ENCODE peak calls at places on chromosomes 2 and 18, in nine cellular contexts. F is GM10248, V is NB4, Y is kidney epithelial cell, G is endothelial cell, Q is esophagus squamous epithelium, S is body of pancreas, A is dorsolateral prefrontal cortex, U is fibroblast of the aortic adventitia. R is an unnamed sample.

GRCh38 chr18:31512203-31512764 is 14.3 kb downstream of the DSG2 start:
- DNase-seq in F (no peak), V (no peak), Y (peak; percentile 91), G (no peak), Q (no peak), S (peak; percentile 22), A (no peak), U (peak; percentile 35), R (no peak)

GRCh38 chr2:137467246-137467862 is 496.9 kb upstream of the HNMT start:
- DNase-seq in F (peak; percentile 14), V (peak; percentile 49), Y (peak; percentile 26), G (peak; percentile 61), Q (no peak), S (peak; percentile 27), A (peak; percentile 16), U (peak; percentile 0), R (no peak)

GRCh38 chr2:237434916-237435315 is 21.0 kb upstream of the COL6A3 start:
- DNase-seq in F (no peak), V (peak; percentile 88), Y (no peak), G (no peak), Q (no peak), S (no peak), A (peak; percentile 59), U (no peak), R (no peak)

GRCh38 chr18:36662000-36662399 is 166.8 kb downstream of the TPGS2 start:
- DNase-seq in F (no peak), V (peak; percentile 4), Y (no peak), G (peak; percentile 19), Q (no peak), S (no peak), A (no peak), U (peak; percentile 16), R (no peak)

GRCh38 chr18:72460210-72460680 is 83.9 kb downstream of the CBLN2 start:
- DNase-seq in F (no peak), V (no peak), Y (peak; percentile 32), G (no peak), Q (no peak), S (no peak), A (no peak), U (no peak), R (no peak)

GRCh38 chr2:113149553-113150257 is 22.3 kb downstream of the IL1RN start:
- DNase-seq in F (no peak), V (no peak), Y (no peak), G (no peak), Q (no peak), S (no peak), A (no peak), U (no peak), R (no peak)

GRCh38 chr2:127479219-127479825 is 47.0 kb downstream of the IWS1 start:
- DNase-seq in F (peak; percentile 45), V (peak; percentile 78), Y (peak; percentile 21), G (no peak), Q (no peak), S (no peak), A (no peak), U (peak; percentile 81), R (no peak)

GRCh38 chr2:100071350-100072043 is 70.9 kb downstream of the AFF3 start:
- DNase-seq in F (no peak), V (peak; percentile 62), Y (no peak), G (no peak), Q (no peak), S (no peak), A (no peak), U (no peak), R (no peak)

GRCh38 chr18:63297678-63298392 is 21.7 kb downstream of the BCL2 start:
- DNase-seq in F (no peak), V (no peak), Y (no peak), G (no peak), Q (no peak), S (no peak), A (peak; percentile 32), U (no peak), R (no peak)

GRCh38 chr2:173999272-173999671 is 34.1 kb upstream of the SP3 start:
- DNase-seq in F (no peak), V (no peak), Y (no peak), G (no peak), Q (no peak), S (peak; percentile 90), A (no peak), U (no peak), R (no peak)

GRCh38 chr18:50700245-50701165 is 119.3 kb downstream of the MRO start:
- DNase-seq in F (no peak), V (no peak), Y (no peak), G (no peak), Q (no peak), S (no peak), A (no peak), U (no peak), R (no peak)

GRCh38 chr2:240559271-240559670 is 886 bp upstream of the DUSP28 start:
- DNase-seq in F (no peak), V (peak; percentile 44), Y (no peak), G (no peak), Q (no peak), S (no peak), A (no peak), U (no peak), R (no peak)

GRCh38 chr2:83112863-83113262 is 1346.2 kb downstream of the SUCLG1 start:
- DNase-seq in F (no peak), V (no peak), Y (no peak), G (no peak), Q (no peak), S (no peak), A (no peak), U (no peak), R (no peak)

GRCh38 chr2:71872466-71873051 is 275.1 kb downstream of the CYP26B1 start:
- DNase-seq in F (no peak), V (no peak), Y (no peak), G (no peak), Q (no peak), S (no peak), A (no peak), U (no peak), R (no peak)

GRCh38 chr18:76823574-76823973 is 1.2 kb downstream of the ZNF236 start:
- DNase-seq in F (peak; percentile 44), V (peak; percentile 61), Y (no peak), G (peak; percentile 68), Q (no peak), S (no peak), A (no peak), U (no peak), R (no peak)

GRCh38 chr18:10516078-10516477 is 9.7 kb upstream of the NAPG start:
- DNase-seq in F (no peak), V (no peak), Y (no peak), G (no peak), Q (no peak), S (no peak), A (no peak), U (no peak), R (no peak)

GRCh38 chr18:50401888-50402287 is 27.0 kb downstream of the SKA1 start:
- DNase-seq in F (no peak), V (no peak), Y (no peak), G (no peak), Q (no peak), S (peak; percentile 98), A (no peak), U (peak; percentile 38), R (no peak)

GRCh38 chr2:9166579-9167392 is 39.8 kb upstream of the ASAP2 start:
- DNase-seq in F (no peak), V (no peak), Y (no peak), G (no peak), Q (no peak), S (no peak), A (no peak), U (peak; percentile 54), R (no peak)

GRCh38 chr2:9169310-9170107 is 37.1 kb upstream of the ASAP2 start:
- DNase-seq in F (no peak), V (peak; percentile 63), Y (no peak), G (no peak), Q (no peak), S (no peak), A (no peak), U (no peak), R (no peak)

GRCh38 chr2:9168851-9169250 is 37.8 kb upstream of the ASAP2 start:
- DNase-seq in F (no peak), V (peak; percentile 82), Y (no peak), G (no peak), Q (no peak), S (no peak), A (no peak), U (no peak), R (no peak)

GRCh38 chr2:9165625-9166024 is 41.0 kb upstream of the ASAP2 start:
- DNase-seq in F (no peak), V (no peak), Y (no peak), G (no peak), Q (no peak), S (no peak), A (peak; percentile 28), U (peak; percentile 58), R (no peak)

GRCh38 chr2:9167718-9168657 is 38.6 kb upstream of the ASAP2 start:
- DNase-seq in F (no peak), V (no peak), Y (no peak), G (no peak), Q (no peak), S (no peak), A (no peak), U (no peak), R (no peak)
- TF ChIP-seq CTCF in F (no peak), V (no peak), Y (no peak), G (no peak), Q (no peak), S (no peak), A (no peak), U (no peak), R (no peak)

GRCh38 chr18:39732918-39733317 is 2167.3 kb upstream of the CELF4 start:
- DNase-seq in F (no peak), V (no peak), Y (no peak), G (no peak), Q (no peak), S (no peak), A (no peak), U (no peak), R (no peak)
- TF ChIP-seq CTCF in F (no peak), V (no peak), Y (no peak), G (no peak), Q (no peak), S (no peak), A (no peak), U (no peak), R (no peak)

GRCh38 chr2:121288454-121289231 is 3.6 kb upstream of the TFCP2L1 start:
- DNase-seq in F (no peak), V (peak; percentile 78), Y (no peak), G (no peak), Q (no peak), S (no peak), A (no peak), U (no peak), R (no peak)
- TF ChIP-seq CTCF in F (no peak), V (no peak), Y (no peak), G (no peak), Q (no peak), S (no peak), A (no peak), U (no peak), R (no peak)

DNA sequence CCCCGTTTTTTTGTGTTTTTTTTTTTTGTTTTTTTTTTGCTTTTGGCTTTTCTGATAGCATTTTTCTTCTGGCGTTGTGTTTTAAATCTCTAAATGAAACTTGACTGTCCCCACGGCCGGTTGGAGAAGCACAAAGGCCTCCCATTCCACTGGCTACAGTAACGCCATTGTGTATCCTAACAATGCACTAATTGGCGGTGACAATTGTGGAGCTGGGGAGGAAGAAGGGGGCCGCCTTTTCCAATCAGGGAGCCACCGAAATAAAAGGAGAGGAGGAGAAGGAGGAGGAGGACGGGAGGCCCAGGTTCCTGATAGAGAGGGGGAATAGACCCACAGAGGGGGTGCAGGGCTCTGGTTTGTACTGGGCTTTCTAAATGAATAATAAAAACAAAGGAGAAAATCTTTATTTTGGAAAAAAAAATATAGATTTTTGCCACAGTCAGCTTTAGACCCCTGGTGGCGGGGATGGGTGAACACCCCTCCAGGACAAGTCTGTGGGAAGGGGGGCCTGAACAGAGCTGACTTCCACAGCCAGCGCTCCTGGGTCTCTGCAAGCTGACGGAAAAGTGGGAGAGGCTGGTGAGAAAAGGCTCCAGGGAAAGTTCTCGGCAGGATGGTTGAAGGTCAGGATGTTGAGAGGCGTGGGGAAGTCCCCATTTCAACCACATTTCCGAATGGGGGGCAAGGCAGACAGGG is 43.7 kb upstream of the FZD5 start:
- DNase-seq in F (no peak), V (no peak), Y (no peak), G (peak; percentile 11), Q (no peak), S (no peak), A (peak; percentile 57), U (no peak), R (no peak)
- TF ChIP-seq CTCF in F (no peak), V (no peak), Y (peak; percentile 5), G (peak; percentile 59), Q (no peak), S (no peak), A (no peak), U (no peak), R (peak; percentile 36)

R was measured in chondrocyte.